ENCODE peak calls at places on chromosomes 6 and 20, in four cellular contexts. G is heart right ventricle; E is CD8-positive, alpha-beta memory T cell; L is mesendoderm. T is an unnamed sample.

GRCh38 chr6:114304304-114304887 is 38.4 kb downstream of the HS3ST5 start:
- DNase-seq in G (no peak), L (no peak), E (no peak), T (no peak)

GRCh38 chr20:54267510-54268003 is 59.7 kb downstream of the PFDN4 start:
- DNase-seq in L (peak), E (no peak), G (no peak), T (no peak)

GRCh38 chr6:92577077-92577719 is 842.2 kb downstream of the EPHA7 start:
- DNase-seq in G (no peak), E (no peak), L (peak), T (no peak)

GRCh38 chr6:117269649-117270120 is 4.3 kb downstream of the VGLL2 start:
- DNase-seq in E (no peak), L (no peak), G (no peak), T (no peak)

GRCh38 chr6:120671519-120671918 is 662.8 kb downstream of the TBC1D32 start:
- DNase-seq in G (no peak), L (peak), E (no peak), T (no peak)

GRCh38 chr20:46799781-46800180 is 90.3 kb downstream of the SLC2A10 start:
- DNase-seq in G (no peak), L (no peak), E (no peak), T (no peak)

GRCh38 chr6:42136508-42137191 is 5.8 kb downstream of the C6orf132 start:
- DNase-seq in G (no peak), L (peak), E (no peak), T (peak)

GRCh38 chr6:149834513-149835481 is 29.4 kb downstream of the LRP11 start:
- DNase-seq in L (peak), E (peak), G (peak), T (peak)

GRCh38 chr6:35148167-35148741 is 7.1 kb upstream of the TCP11 start:
- DNase-seq in L (peak), G (no peak), E (no peak), T (no peak)

GRCh38 chr6:20408851-20409250 is 7.2 kb downstream of the E2F3 start:
- DNase-seq in G (no peak), E (no peak), L (no peak), T (no peak)

GRCh38 chr6:8683204-8683603 is 247.9 kb upstream of the SLC35B3 start:
- DNase-seq in L (no peak), E (no peak), G (no peak), T (no peak)

GRCh38 chr6:27865952-27866369 is 46.2 kb downstream of the OR2B2 start:
- DNase-seq in G (no peak), L (peak), E (peak), T (peak)

GRCh38 chr6:4402477-4402976 is 267.2 kb upstream of the ECI2 start:
- DNase-seq in G (peak), E (no peak), L (peak), T (no peak)

GRCh38 chr6:6971369-6971768 is 136.4 kb upstream of the RREB1 start:
- DNase-seq in E (no peak), G (no peak), L (no peak), T (no peak)

GRCh38 chr6:6968731-6969552 is 138.8 kb upstream of the RREB1 start:
- DNase-seq in L (no peak), E (no peak), G (no peak), T (peak)

GRCh38 chr6:6970851-6971250 is 136.9 kb upstream of the RREB1 start:
- DNase-seq in L (no peak), G (no peak), E (no peak), T (no peak)

GRCh38 chr6:6968357-6968730 is 139.4 kb upstream of the RREB1 start:
- DNase-seq in G (no peak), L (no peak), E (no peak), T (no peak)

GRCh38 chr6:6969761-6970223 is 138.0 kb upstream of the RREB1 start:
- DNase-seq in G (no peak), E (no peak), L (peak), T (peak)
- H3K4me3 ChIP-seq in G (no peak), E (no peak), L (no peak), T (no peak)

GRCh38 chr20:33399924-33400323 is 1.4 kb downstream of the CDK5RAP1 start:
- DNase-seq in L (no peak), E (no peak), G (no peak), T (no peak)
- H3K4me3 ChIP-seq in L (no peak), E (peak), G (peak), T (no peak)

DNA sequence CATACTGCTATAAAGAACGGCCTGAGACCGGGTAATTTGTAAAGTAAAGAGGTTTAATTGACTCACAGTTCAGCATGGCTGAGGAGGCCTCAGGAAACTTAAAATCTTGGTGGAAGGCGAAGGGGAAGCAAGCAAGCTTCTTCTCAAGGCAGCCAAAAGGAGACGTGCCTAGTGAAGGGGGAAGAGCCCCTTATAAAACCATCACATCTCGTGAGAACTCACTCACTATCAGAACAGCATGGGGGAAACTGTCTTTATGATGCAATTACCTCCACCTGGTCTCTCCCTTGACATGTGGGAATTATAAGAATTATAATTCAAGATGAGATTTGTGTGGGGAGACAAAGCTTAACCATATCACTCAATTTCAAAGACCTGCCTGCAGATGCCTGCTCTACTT is 447.0 kb downstream of the EYS start:
- DNase-seq in E (no peak), L (no peak), G (no peak), T (no peak)
- H3K4me3 ChIP-seq in E (no peak), L (no peak), G (no peak), T (no peak)

DNA sequence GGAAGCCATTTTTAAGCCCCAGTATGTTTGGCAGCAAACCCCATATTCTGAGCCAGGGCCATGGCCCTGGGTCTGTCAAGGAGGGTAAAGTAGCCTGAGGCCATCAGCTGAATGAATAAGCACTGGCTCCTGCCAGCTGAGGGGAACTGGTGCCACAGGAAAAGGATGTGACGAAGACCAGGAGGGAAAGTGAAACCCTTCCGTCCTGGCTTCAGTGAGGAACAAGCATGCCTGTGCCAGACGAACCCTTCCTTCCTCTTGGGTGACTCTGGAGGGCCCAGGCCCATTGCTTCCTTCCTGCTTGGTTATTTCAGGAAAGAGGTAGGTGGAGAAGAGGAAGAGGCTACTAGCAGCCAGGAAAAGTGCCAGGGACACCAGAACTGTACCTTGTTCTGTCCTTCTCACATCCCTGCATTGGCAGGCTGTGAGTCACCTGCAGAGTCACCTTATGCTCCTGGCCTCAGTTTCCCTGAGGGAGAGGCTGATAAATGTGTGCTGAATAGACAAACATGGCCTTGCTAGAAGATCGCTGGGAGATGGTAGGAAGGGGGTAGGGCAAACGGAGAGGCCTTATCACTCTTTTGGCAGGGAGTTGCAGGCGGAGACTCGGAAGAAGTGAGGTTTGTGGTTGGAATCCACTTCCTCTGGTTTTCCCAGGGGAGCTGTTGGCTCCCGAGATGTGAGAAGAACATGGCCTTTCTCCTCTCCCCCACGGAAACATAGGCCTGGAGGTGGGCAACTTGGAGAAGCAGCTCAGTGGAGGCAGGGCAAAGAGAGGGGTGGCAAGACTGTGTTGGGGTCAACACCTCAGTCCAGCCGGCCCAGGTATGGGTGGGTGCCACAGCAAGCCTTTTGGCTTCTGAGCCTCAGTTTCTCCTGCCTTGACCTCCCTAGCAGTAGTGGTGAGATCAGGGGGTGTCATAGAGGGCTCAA is 37.4 kb downstream of the COX4I2 start:
- DNase-seq in G (peak), L (peak), E (peak), T (peak)
- H3K4me3 ChIP-seq in G (no peak), L (no peak), E (peak), T (peak)

DNA sequence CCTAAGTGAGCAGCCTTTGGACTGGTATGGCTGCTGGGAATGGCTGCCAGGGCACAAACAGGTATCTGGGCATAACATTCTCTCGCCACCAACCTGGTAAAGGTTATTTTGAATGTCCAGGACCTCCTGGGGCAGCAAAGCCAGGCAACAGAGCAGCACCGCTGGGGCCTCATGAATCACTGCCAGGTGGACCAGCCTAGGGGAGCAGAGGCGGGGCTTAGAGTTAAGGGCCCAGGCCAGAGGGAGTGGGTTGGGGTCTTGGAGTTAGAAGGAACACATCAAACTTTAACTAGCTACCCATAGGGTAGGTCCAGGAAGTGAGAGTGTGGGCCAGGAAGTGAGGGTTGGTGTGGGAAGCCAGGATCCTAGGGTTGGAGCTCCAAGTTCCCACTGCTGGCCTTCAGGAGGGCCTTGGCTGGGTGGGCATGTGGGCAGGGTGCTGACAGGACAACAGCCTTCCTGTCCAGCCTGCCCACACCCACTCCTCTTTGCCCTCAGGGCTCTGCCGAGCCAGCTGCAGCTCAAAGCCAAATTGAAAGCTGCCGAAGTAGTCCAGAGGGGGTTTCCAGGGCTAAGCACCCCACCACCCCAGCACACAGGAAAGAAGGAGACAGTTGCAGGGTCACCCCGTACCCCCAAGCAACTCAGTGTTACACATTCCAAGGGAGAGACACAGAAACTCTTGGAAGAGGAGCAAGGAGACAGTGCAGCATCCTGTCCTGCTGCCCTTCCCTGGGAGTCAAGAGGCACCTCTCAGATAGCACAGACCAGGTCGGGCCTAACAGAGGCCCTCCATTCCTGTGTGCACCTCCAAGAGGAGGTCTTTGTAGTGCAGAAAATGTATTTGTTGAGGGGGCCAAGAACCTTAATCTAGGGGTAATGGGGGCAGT is 2.6 kb downstream of the NFKBIE start:
- DNase-seq in E (peak), G (no peak), L (no peak), T (no peak)
- H3K4me3 ChIP-seq in E (peak), G (no peak), L (no peak), T (peak)

GRCh38 chr6:106103728-106104109 is 17.6 kb downstream of the PRDM1 start:
- DNase-seq in E (peak), G (no peak), L (peak), T (peak)
- H3K4me3 ChIP-seq in E (peak), G (peak), L (no peak), T (peak)

DNA sequence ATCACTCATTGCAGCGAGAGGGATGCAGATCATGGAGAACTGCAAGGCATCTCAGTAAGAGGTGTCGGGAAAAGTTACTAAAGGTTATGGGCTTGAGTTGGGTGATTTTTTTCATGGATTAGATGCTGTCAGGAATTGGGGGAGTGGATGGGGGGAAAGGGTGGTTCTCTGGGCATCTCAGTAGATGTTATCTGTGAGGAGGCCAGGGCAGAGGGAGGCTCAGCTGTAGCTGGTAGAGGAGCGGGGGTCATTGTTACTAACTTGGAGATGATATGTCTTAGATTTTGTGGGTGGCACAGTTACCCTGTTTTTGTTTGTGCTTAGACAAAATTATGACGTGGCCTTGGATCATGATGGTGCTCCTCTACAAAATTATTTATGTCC is 2.6 kb upstream of the PCMTD2 start:
- DNase-seq in G (no peak), E (no peak), L (no peak), T (no peak)
- H3K4me3 ChIP-seq in G (no peak), E (no peak), L (no peak), T (no peak)